ENCODE peak calls at places on chromosomes 12 and 14, in six cellular contexts. One of them, this sample, is unnamed.
A peak's percentile ranks its signal among the peaks of the same experiment; 100 is the strongest.

GRCh38 chr12:53182836-53183235 is 2.1 kb upstream of the CSAD start:
- DNase-seq in sciatic nerve: no peak
- DNase-seq in activated T-helper 9 cell treated with anti-CD3 and anti-CD28 coated beads, Interleukin-2, amount 50 U/mL, for 16 hours: no peak
- DNase-seq in body of pancreas: no peak
- DNase-seq in Right ventricle myocardium superior: no peak
- DNase-seq in germinal center: no peak
- DNase-seq in this sample: peak; percentile 38

GRCh38 chr12:11664101-11664500 is 14.6 kb downstream of the ETV6 start:
- DNase-seq in sciatic nerve: no peak
- DNase-seq in activated T-helper 9 cell treated with anti-CD3 and anti-CD28 coated beads, Interleukin-2, amount 50 U/mL, for 16 hours: no peak
- DNase-seq in body of pancreas: no peak
- DNase-seq in Right ventricle myocardium superior: no peak
- DNase-seq in germinal center: no peak
- DNase-seq in this sample: no peak

GRCh38 chr14:103628684-103629502 is at the start of gene KLC1:
- DNase-seq in sciatic nerve: peak; percentile 95
- DNase-seq in activated T-helper 9 cell treated with anti-CD3 and anti-CD28 coated beads, Interleukin-2, amount 50 U/mL, for 16 hours: peak; percentile 77
- DNase-seq in body of pancreas: peak; percentile 81
- DNase-seq in Right ventricle myocardium superior: peak; percentile 91
- DNase-seq in germinal center: peak; percentile 86
- DNase-seq in this sample: peak; percentile 73

GRCh38 chr14:74392616-74393570 is 33.1 kb downstream of the SYNDIG1L start:
- DNase-seq in sciatic nerve: no peak
- DNase-seq in activated T-helper 9 cell treated with anti-CD3 and anti-CD28 coated beads, Interleukin-2, amount 50 U/mL, for 16 hours: no peak
- DNase-seq in body of pancreas: no peak
- DNase-seq in Right ventricle myocardium superior: no peak
- DNase-seq in germinal center: no peak
- DNase-seq in this sample: no peak

GRCh38 chr14:92747701-92748258 is 647 bp downstream of the LGMN start:
- DNase-seq in sciatic nerve: no peak
- DNase-seq in activated T-helper 9 cell treated with anti-CD3 and anti-CD28 coated beads, Interleukin-2, amount 50 U/mL, for 16 hours: no peak
- DNase-seq in body of pancreas: no peak
- DNase-seq in Right ventricle myocardium superior: no peak
- DNase-seq in germinal center: peak; percentile 22
- DNase-seq in this sample: peak; percentile 17

GRCh38 chr14:54773171-54774006 is 129.2 kb downstream of the GCH1 start:
- DNase-seq in sciatic nerve: peak; percentile 87
- DNase-seq in activated T-helper 9 cell treated with anti-CD3 and anti-CD28 coated beads, Interleukin-2, amount 50 U/mL, for 16 hours: peak; percentile 48
- DNase-seq in body of pancreas: peak; percentile 79
- DNase-seq in Right ventricle myocardium superior: peak; percentile 83
- DNase-seq in germinal center: peak; percentile 77
- DNase-seq in this sample: peak; percentile 100

GRCh38 chr14:33809456-33809855 is 141.4 kb downstream of the EGLN3 start:
- DNase-seq in sciatic nerve: no peak
- DNase-seq in activated T-helper 9 cell treated with anti-CD3 and anti-CD28 coated beads, Interleukin-2, amount 50 U/mL, for 16 hours: no peak
- DNase-seq in body of pancreas: no peak
- DNase-seq in Right ventricle myocardium superior: no peak
- DNase-seq in germinal center: no peak
- DNase-seq in this sample: no peak

GRCh38 chr12:30840715-30841114 is 85.8 kb upstream of the TSPAN11 start:
- DNase-seq in sciatic nerve: no peak
- DNase-seq in activated T-helper 9 cell treated with anti-CD3 and anti-CD28 coated beads, Interleukin-2, amount 50 U/mL, for 16 hours: no peak
- DNase-seq in body of pancreas: no peak
- DNase-seq in Right ventricle myocardium superior: no peak
- DNase-seq in germinal center: no peak
- DNase-seq in this sample: no peak

GRCh38 chr14:58280954-58281787 is 17.2 kb upstream of the ARID4A start:
- DNase-seq in sciatic nerve: no peak
- DNase-seq in activated T-helper 9 cell treated with anti-CD3 and anti-CD28 coated beads, Interleukin-2, amount 50 U/mL, for 16 hours: no peak
- DNase-seq in body of pancreas: peak; percentile 31
- DNase-seq in Right ventricle myocardium superior: no peak
- DNase-seq in germinal center: peak; percentile 2
- DNase-seq in this sample: no peak

GRCh38 chr12:40157307-40157706 is 51.4 kb upstream of the SLC2A13 start:
- DNase-seq in sciatic nerve: no peak
- DNase-seq in activated T-helper 9 cell treated with anti-CD3 and anti-CD28 coated beads, Interleukin-2, amount 50 U/mL, for 16 hours: no peak
- DNase-seq in body of pancreas: no peak
- DNase-seq in Right ventricle myocardium superior: no peak
- DNase-seq in germinal center: no peak
- DNase-seq in this sample: no peak

GRCh38 chr12:76346236-76346635 is 2.0 kb downstream of the BBS10 start:
- DNase-seq in sciatic nerve: no peak
- DNase-seq in activated T-helper 9 cell treated with anti-CD3 and anti-CD28 coated beads, Interleukin-2, amount 50 U/mL, for 16 hours: no peak
- DNase-seq in body of pancreas: no peak
- DNase-seq in Right ventricle myocardium superior: no peak
- DNase-seq in germinal center: no peak
- DNase-seq in this sample: no peak

GRCh38 chr12:45655186-45655585 is 74.3 kb upstream of the ARID2 start:
- DNase-seq in sciatic nerve: no peak
- DNase-seq in activated T-helper 9 cell treated with anti-CD3 and anti-CD28 coated beads, Interleukin-2, amount 50 U/mL, for 16 hours: peak; percentile 17
- DNase-seq in body of pancreas: no peak
- DNase-seq in Right ventricle myocardium superior: no peak
- DNase-seq in germinal center: no peak
- DNase-seq in this sample: peak; percentile 14

GRCh38 chr12:16881986-16882385 is 276.0 kb upstream of the LMO3 start:
- DNase-seq in sciatic nerve: no peak
- DNase-seq in activated T-helper 9 cell treated with anti-CD3 and anti-CD28 coated beads, Interleukin-2, amount 50 U/mL, for 16 hours: no peak
- DNase-seq in body of pancreas: no peak
- DNase-seq in Right ventricle myocardium superior: no peak
- DNase-seq in germinal center: no peak
- DNase-seq in this sample: no peak

GRCh38 chr14:75926431-75926830 is 55.4 kb downstream of the TGFB3 start:
- DNase-seq in sciatic nerve: no peak
- DNase-seq in activated T-helper 9 cell treated with anti-CD3 and anti-CD28 coated beads, Interleukin-2, amount 50 U/mL, for 16 hours: no peak
- DNase-seq in body of pancreas: no peak
- DNase-seq in Right ventricle myocardium superior: no peak
- DNase-seq in germinal center: no peak
- DNase-seq in this sample: no peak

GRCh38 chr12:121779422-121779895 is 14.0 kb downstream of the RHOF start:
- DNase-seq in sciatic nerve: no peak
- DNase-seq in activated T-helper 9 cell treated with anti-CD3 and anti-CD28 coated beads, Interleukin-2, amount 50 U/mL, for 16 hours: no peak
- DNase-seq in body of pancreas: no peak
- DNase-seq in Right ventricle myocardium superior: no peak
- DNase-seq in germinal center: no peak
- DNase-seq in this sample: no peak

GRCh38 chr12:106329231-106329985 is 26.9 kb downstream of the TCP11L2 start:
- DNase-seq in sciatic nerve: no peak
- DNase-seq in activated T-helper 9 cell treated with anti-CD3 and anti-CD28 coated beads, Interleukin-2, amount 50 U/mL, for 16 hours: no peak
- DNase-seq in body of pancreas: no peak
- DNase-seq in Right ventricle myocardium superior: peak; percentile 51
- DNase-seq in germinal center: no peak
- DNase-seq in this sample: no peak